ENCODE peak calls at places on chromosomes 6 and 20, in nine cellular contexts. Y, K, F, A, H, S, E, B and T are unnamed samples.

GRCh38 chr6:157845493-157846259 is 22.6 kb downstream of the SNX9 start:
- DNase-seq in F (no peak), B (no peak), S (no peak), Y (no peak), E (no peak), K (peak), H (no peak), A (no peak), T (no peak)

GRCh38 chr6:141475269-141475668 is 657.5 kb upstream of the GJE1 start:
- DNase-seq in F (no peak), S (no peak), K (no peak), E (no peak), A (no peak), Y (no peak), H (no peak), B (no peak), T (no peak)

GRCh38 chr20:1868856-1869255 is 26.4 kb upstream of the SIRPA start:
- DNase-seq in H (no peak), E (no peak), Y (no peak), K (peak), S (peak), F (no peak), B (peak), A (no peak), T (peak)

GRCh38 chr20:39911497-39911896 is 777.5 kb downstream of the MAFB start:
- DNase-seq in K (no peak), H (no peak), B (no peak), A (no peak), F (no peak), S (no peak), E (no peak), Y (no peak), T (no peak)

GRCh38 chr6:149150301-149150700 is 167.2 kb upstream of the TAB2 start:
- DNase-seq in B (no peak), K (no peak), Y (no peak), A (no peak), E (no peak), S (no peak), F (no peak), H (no peak), T (no peak)

GRCh38 chr20:4560667-4561066 is 161.0 kb upstream of the PRND start:
- DNase-seq in B (no peak), Y (no peak), A (no peak), K (peak), S (peak), E (no peak), F (no peak), H (no peak), T (peak)

GRCh38 chr20:47970282-47970903 is 185.1 kb upstream of the SULF2 start:
- DNase-seq in K (peak), H (no peak), E (no peak), F (no peak), S (no peak), B (no peak), A (peak), Y (no peak), T (no peak)

GRCh38 chr20:49768204-49769124 is 44.2 kb upstream of the SLC9A8 start:
- DNase-seq in S (peak), B (peak), E (no peak), Y (peak), H (no peak), F (no peak), A (peak), K (peak), T (peak)

GRCh38 chr20:54026300-54027064 is 43.9 kb downstream of the BCAS1 start:
- DNase-seq in A (no peak), E (no peak), B (no peak), K (no peak), S (no peak), F (no peak), Y (no peak), H (no peak), T (no peak)

GRCh38 chr20:25360631-25361286 is 29.9 kb downstream of the ABHD12 start:
- DNase-seq in A (no peak), E (no peak), F (no peak), Y (no peak), B (peak), K (peak), H (no peak), S (peak), T (peak)

GRCh38 chr6:145241039-145241438 is 494.3 kb downstream of the EPM2A start:
- DNase-seq in B (peak), K (peak), S (peak), A (no peak), E (no peak), Y (no peak), F (no peak), H (no peak), T (peak)

GRCh38 chr20:23643665-23644064 is 5.9 kb upstream of the CST3 start:
- DNase-seq in F (no peak), A (no peak), K (no peak), B (no peak), Y (no peak), S (no peak), E (no peak), H (no peak), T (no peak)

GRCh38 chr20:5495026-5495425 is 178.3 kb upstream of the PROKR2 start:
- DNase-seq in E (no peak), K (no peak), Y (no peak), B (no peak), S (no peak), A (no peak), F (no peak), H (no peak), T (no peak)

GRCh38 chr6:148179786-148180185 is 162.9 kb upstream of the SASH1 start:
- DNase-seq in A (peak), E (no peak), Y (peak), H (no peak), B (peak), F (no peak), K (peak), S (peak), T (peak)

GRCh38 chr6:5681480-5681879 is 325.2 kb downstream of the NRN1 start:
- DNase-seq in H (no peak), Y (no peak), F (no peak), E (no peak), A (no peak), B (no peak), K (peak), S (no peak), T (peak)

GRCh38 chr6:56235245-56235644 is 12.1 kb downstream of the COL21A1 start:
- DNase-seq in H (no peak), S (no peak), A (no peak), Y (no peak), K (no peak), F (no peak), B (no peak), E (no peak), T (peak)

DNA sequence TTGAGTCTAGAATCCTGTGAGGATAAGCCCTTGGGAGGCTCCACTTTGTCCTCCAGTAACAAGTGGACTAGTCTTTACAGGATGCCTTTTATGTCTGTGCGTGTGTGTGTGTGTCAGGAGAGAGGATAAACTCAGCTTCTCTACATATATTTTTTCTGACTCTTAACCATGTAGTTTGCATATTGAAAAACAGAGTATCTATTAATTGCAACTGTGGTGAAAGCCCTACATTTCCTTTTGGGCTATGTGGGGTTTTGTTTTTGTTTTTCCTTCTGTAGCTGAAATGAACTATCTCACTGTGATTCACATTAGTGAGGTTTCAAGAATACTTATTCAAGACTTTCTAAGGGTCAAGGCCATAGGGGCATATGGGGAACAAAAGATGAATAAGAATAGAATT is 17.7 kb downstream of the TPBG start:
- DNase-seq in Y (no peak), H (no peak), A (no peak), K (no peak), B (no peak), E (no peak), S (no peak), F (no peak), T (no peak)
- H3K4me3 ChIP-seq in Y (no peak), H (no peak), A (no peak), K (no peak), B (no peak), E (no peak), S (no peak), F (no peak), T (no peak)

GRCh38 chr6:26269406-26270120 is 95.4 kb upstream of the BTN3A2 start:
- DNase-seq in F (no peak), B (no peak), H (no peak), K (no peak), Y (no peak), E (no peak), A (no peak), S (no peak), T (no peak)

GRCh38 chr6:26270903-26271639 is 93.9 kb upstream of the BTN3A2 start:
- DNase-seq in Y (peak), H (peak), E (peak), S (peak), F (peak), B (peak), K (peak), A (peak), T (peak)

GRCh38 chr6:26271640-26272090 is 93.3 kb upstream of the BTN3A2 start:
- DNase-seq in E (no peak), S (no peak), K (no peak), B (no peak), Y (no peak), H (no peak), F (no peak), A (no peak), T (no peak)

GRCh38 chr6:26268659-26269402 is 96.2 kb upstream of the BTN3A2 start:
- DNase-seq in A (peak), E (no peak), B (peak), F (no peak), Y (peak), H (no peak), S (no peak), K (peak), T (peak)

DNA sequence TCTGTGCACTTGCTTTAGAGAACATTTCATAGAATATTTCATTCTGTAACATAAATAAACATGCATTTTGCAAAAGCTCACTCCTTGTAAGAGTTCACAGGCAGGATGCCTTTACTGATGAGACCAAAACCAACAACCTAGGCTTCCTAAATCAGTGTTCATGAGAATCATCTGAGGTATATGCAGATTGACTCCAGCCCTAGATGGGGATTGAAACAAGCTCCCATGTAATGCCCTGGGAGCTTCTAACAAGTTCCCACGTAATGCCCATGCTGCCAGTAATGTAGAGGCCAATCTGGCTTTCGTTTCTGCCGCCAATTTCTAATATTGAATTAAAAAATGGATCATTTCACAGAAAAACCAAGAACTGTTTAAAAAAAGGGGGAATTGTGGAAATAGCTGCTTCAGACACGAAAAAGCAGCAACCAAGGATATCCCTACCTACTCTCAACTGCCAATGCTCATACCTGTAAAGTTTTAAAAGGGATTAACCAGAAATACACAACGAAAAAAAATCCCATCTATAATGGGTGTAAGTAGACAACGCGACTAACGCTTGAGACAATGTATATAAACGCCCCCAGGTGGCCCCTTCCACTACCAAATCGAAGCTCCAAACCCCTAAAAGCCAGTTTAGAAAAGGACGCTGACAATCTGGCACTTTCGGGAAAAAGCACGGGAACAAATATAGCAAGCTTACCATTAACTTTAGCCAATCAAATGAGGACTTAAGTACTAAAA is 94.7 kb upstream of the BTN3A2 start:
- DNase-seq in Y (no peak), S (no peak), A (no peak), K (no peak), H (no peak), F (no peak), E (no peak), B (no peak), T (no peak)
- H3K4me3 ChIP-seq in Y (peak), S (peak), A (peak), K (peak), H (no peak), F (no peak), E (peak), B (peak), T (peak)

DNA sequence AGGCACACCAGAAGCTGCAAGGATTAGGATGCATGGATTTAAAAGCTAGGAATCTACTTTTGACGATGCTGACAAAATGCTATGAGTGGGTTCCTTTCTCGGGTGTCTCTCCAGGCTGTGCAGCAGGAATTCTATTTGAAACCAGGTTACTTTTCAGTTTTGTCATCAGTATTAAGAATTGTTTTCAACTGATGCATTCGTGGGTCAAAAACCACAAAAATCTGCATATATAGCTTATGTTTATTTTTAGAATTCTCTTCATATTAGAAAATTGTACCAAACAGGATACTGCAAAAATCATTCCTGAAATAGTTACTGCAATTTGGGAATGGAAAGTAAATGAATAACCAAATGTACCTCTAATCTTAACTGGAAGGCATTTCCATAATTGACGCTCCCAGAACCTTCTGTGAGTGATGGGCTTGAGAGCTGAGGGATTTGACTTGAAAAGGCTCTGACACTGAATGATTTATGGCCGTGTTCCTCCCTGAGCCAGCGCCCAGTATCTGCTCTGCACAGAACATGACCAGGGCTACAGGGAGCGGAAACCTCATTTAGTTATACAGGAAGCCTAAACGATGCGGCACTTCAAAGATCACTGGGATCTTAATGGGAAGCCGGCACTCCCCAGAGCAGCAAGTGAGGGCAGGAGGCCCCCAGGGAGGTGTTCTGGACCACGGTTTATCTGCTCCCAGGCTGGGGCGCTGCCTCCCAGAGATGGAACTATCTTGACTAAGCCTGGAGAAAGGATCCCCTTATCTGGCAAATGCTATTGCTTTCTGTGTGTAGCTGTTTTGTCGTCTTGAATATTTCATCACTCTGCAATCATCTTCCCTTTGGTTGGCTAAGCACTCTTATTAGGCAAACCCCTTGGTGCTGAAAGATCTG is 445.9 kb downstream of the QKI start:
- DNase-seq in Y (no peak), A (peak), H (no peak), F (peak), B (peak), K (peak), S (peak), E (no peak), T (peak)
- H3K4me3 ChIP-seq in Y (no peak), A (no peak), H (no peak), F (peak), B (no peak), K (no peak), S (no peak), E (no peak), T (no peak)

GRCh38 chr6:79630883-79631799 is at the start of gene SH3BGRL2:
- DNase-seq in A (peak), Y (peak), B (peak), F (peak), K (peak), S (peak), H (no peak), E (no peak), T (peak)

GRCh38 chr6:79630400-79630882 is 688 bp upstream of the SH3BGRL2 start:
- DNase-seq in K (no peak), B (no peak), A (no peak), E (no peak), F (no peak), H (no peak), Y (no peak), S (no peak), T (no peak)

GRCh38 chr6:79627422-79627821 is 3.7 kb upstream of the SH3BGRL2 start:
- DNase-seq in H (no peak), K (no peak), F (no peak), Y (no peak), A (no peak), B (no peak), E (no peak), S (no peak), T (no peak)

GRCh38 chr6:79625746-79626145 is 5.4 kb upstream of the SH3BGRL2 start:
- DNase-seq in E (no peak), F (no peak), A (no peak), S (no peak), H (no peak), B (no peak), K (no peak), Y (no peak), T (no peak)

DNA sequence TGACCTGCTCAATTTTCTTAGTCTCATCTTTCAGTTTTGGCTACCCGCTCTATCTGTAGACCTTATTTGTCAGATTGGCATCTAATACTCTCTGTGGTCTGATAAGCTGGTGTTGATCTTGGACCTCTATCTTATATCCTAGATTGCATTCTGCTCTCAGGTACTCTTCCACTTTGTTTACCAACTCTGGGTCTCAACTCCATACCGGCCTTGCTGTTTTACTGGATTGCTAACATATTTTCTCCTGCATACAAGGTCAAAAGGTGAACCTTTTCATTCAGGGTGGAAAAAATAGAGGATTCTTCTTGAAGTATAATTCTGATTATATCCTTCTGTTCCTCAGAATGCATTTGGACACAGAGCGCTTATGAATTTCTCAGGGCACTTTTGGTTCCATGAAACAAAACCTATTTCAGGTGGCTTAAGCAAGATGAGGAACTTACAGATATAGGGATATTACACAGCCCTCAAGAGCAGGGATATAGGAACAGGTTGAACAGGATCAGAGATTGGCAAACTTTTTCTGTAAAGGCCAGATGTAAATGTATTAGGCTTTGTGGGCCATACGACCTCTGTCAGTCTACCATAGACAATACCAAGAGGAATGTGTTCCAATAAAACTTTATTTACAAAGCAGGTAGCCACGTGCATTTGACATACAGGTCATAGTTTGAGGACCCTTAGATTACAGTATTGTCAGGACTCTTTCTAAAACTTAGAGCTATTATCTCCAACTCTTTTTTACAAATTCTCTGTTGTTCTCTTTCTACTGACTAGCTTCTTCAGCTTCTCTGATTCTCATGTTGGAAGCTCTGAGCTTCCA is 2.5 kb upstream of the SH3BGRL2 start:
- DNase-seq in A (no peak), H (no peak), K (no peak), E (no peak), Y (no peak), B (no peak), S (no peak), F (no peak), T (no peak)
- H3K4me3 ChIP-seq in A (no peak), H (no peak), K (no peak), E (no peak), Y (no peak), B (no peak), S (no peak), F (no peak), T (no peak)

DNA sequence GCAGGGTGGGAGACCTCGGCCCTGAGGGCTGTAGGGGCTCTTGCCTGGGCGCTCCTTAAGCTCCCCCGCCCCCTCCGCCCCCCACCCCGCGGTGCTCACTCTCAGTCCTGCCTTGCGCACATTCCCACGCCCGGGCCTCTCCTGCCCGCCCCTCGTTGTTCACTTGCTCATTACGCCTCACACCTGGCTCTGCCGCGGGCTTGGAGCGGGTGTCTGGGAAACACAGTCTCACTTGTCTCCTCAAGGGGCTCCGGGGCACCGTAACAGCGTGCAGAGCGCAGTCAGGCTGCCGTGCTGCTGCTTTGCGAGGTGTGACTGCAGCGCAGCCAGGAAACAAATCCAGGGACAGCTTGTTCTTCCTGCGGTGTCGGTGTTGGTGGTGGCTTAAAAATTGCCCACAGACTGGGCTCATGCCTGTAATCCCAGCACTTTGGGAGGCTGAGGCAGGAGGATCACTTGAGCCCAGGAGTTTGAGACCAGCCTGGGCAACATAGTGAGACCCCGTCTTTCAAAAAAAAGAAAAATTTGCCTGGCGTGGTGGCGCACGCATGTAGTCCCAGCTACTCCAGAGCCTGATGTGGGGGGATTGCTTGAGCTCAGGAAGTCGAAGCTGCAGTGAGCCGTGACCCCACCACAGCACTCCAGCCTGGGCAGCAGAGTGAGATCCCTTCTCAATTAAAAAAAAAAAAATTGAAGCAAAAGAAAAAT is 4.6 kb downstream of the NPBWR2 start:
- DNase-seq in B (no peak), A (peak), S (no peak), E (no peak), K (no peak), F (peak), H (no peak), Y (peak), T (no peak)
- H3K4me3 ChIP-seq in B (no peak), A (no peak), S (no peak), E (no peak), K (no peak), F (peak), H (no peak), Y (peak), T (no peak)

GRCh38 chr6:41375598-41376151 is 40.3 kb downstream of the NCR2 start:
- DNase-seq in A (no peak), F (no peak), K (no peak), S (no peak), B (no peak), Y (peak), E (no peak), H (no peak), T (no peak)
- H3K4me3 ChIP-seq in A (no peak), F (peak), K (no peak), S (no peak), B (no peak), Y (no peak), E (no peak), H (no peak), T (no peak)

GRCh38 chr6:31797607-31798006 is 2.1 kb upstream of the VARS1 start:
- DNase-seq in K (no peak), S (no peak), Y (no peak), A (no peak), H (peak), F (peak), B (no peak), E (peak), T (no peak)
- H3K4me3 ChIP-seq in K (no peak), S (no peak), Y (no peak), A (no peak), H (peak), F (no peak), B (no peak), E (peak), T (no peak)